ENCODE peak calls at places on chromosomes 6 and 20, in eight cellular contexts. One of them, this sample, is unnamed.

GRCh38 chr6:125794342-125795137 is 3.8 kb downstream of the NCOA7 start:
- DNase-seq in left lung: no peak
- DNase-seq in hepatocyte: no peak
- DNase-seq in ovary: no peak
- DNase-seq in fibroblast of lung: no peak
- DNase-seq in heart left ventricle: no peak
- DNase-seq in mesothelial cell of epicardium: no peak
- DNase-seq in colonic mucosa: no peak
- DNase-seq in this sample: no peak

GRCh38 chr6:112274774-112275173 is 20.4 kb upstream of the LAMA4 start:
- DNase-seq in left lung: no peak
- DNase-seq in hepatocyte: no peak
- DNase-seq in ovary: no peak
- DNase-seq in fibroblast of lung: no peak
- DNase-seq in heart left ventricle: no peak
- DNase-seq in mesothelial cell of epicardium: no peak
- DNase-seq in colonic mucosa: no peak
- DNase-seq in this sample: no peak

GRCh38 chr6:12172572-12172971 is 117.6 kb upstream of the EDN1 start:
- DNase-seq in left lung: no peak
- DNase-seq in hepatocyte: no peak
- DNase-seq in ovary: no peak
- DNase-seq in fibroblast of lung: no peak
- DNase-seq in heart left ventricle: no peak
- DNase-seq in mesothelial cell of epicardium: no peak
- DNase-seq in colonic mucosa: no peak
- DNase-seq in this sample: no peak

GRCh38 chr6:18142591-18142861 is 12.4 kb downstream of the TPMT start:
- DNase-seq in left lung: no peak
- DNase-seq in hepatocyte: no peak
- DNase-seq in ovary: no peak
- DNase-seq in fibroblast of lung: no peak
- DNase-seq in heart left ventricle: no peak
- DNase-seq in mesothelial cell of epicardium: no peak
- DNase-seq in colonic mucosa: no peak
- DNase-seq in this sample: no peak

GRCh38 chr6:84811351-84811750 is 47.0 kb upstream of the TBX18 start:
- DNase-seq in left lung: no peak
- DNase-seq in hepatocyte: no peak
- DNase-seq in ovary: no peak
- DNase-seq in fibroblast of lung: no peak
- DNase-seq in heart left ventricle: no peak
- DNase-seq in mesothelial cell of epicardium: no peak
- DNase-seq in colonic mucosa: no peak
- DNase-seq in this sample: no peak

GRCh38 chr6:114987281-114987680 is 644.5 kb upstream of the HS3ST5 start:
- DNase-seq in left lung: no peak
- DNase-seq in hepatocyte: no peak
- DNase-seq in ovary: no peak
- DNase-seq in fibroblast of lung: no peak
- DNase-seq in heart left ventricle: no peak
- DNase-seq in mesothelial cell of epicardium: no peak
- DNase-seq in colonic mucosa: no peak
- DNase-seq in this sample: no peak

GRCh38 chr6:9405825-9406224 is 970.5 kb upstream of the SLC35B3 start:
- DNase-seq in left lung: no peak
- DNase-seq in hepatocyte: no peak
- DNase-seq in ovary: no peak
- DNase-seq in fibroblast of lung: peak
- DNase-seq in heart left ventricle: no peak
- DNase-seq in mesothelial cell of epicardium: no peak
- DNase-seq in colonic mucosa: no peak
- DNase-seq in this sample: no peak

GRCh38 chr6:35140991-35141720 is at the start of gene TCP11:
- DNase-seq in left lung: peak
- DNase-seq in hepatocyte: no peak
- DNase-seq in ovary: peak
- DNase-seq in fibroblast of lung: no peak
- DNase-seq in heart left ventricle: peak
- DNase-seq in mesothelial cell of epicardium: no peak
- DNase-seq in colonic mucosa: peak
- DNase-seq in this sample: no peak

GRCh38 chr20:24111858-24112257 is 123.3 kb upstream of the GGTLC1 start:
- DNase-seq in left lung: no peak
- DNase-seq in hepatocyte: no peak
- DNase-seq in ovary: no peak
- DNase-seq in fibroblast of lung: no peak
- DNase-seq in heart left ventricle: no peak
- DNase-seq in mesothelial cell of epicardium: no peak
- DNase-seq in colonic mucosa: no peak
- DNase-seq in this sample: no peak

GRCh38 chr6:5099537-5099936 is 14.4 kb downstream of the PPP1R3G start:
- DNase-seq in left lung: no peak
- DNase-seq in hepatocyte: no peak
- DNase-seq in ovary: no peak
- DNase-seq in fibroblast of lung: no peak
- DNase-seq in heart left ventricle: no peak
- DNase-seq in mesothelial cell of epicardium: no peak
- DNase-seq in colonic mucosa: no peak
- DNase-seq in this sample: no peak

GRCh38 chr6:31016659-31017299 is 6.5 kb downstream of the MUC22 start:
- DNase-seq in left lung: no peak
- DNase-seq in hepatocyte: no peak
- DNase-seq in ovary: no peak
- DNase-seq in fibroblast of lung: no peak
- DNase-seq in heart left ventricle: no peak
- DNase-seq in mesothelial cell of epicardium: no peak
- DNase-seq in colonic mucosa: no peak
- DNase-seq in this sample: no peak

GRCh38 chr20:61950631-61951010 is 115.1 kb downstream of the TAF4 start:
- DNase-seq in left lung: peak
- DNase-seq in hepatocyte: no peak
- DNase-seq in ovary: no peak
- DNase-seq in fibroblast of lung: no peak
- DNase-seq in heart left ventricle: no peak
- DNase-seq in mesothelial cell of epicardium: no peak
- DNase-seq in colonic mucosa: no peak
- DNase-seq in this sample: no peak

GRCh38 chr6:112396221-112396620 is 49.1 kb downstream of the RFPL4B start:
- DNase-seq in left lung: no peak
- DNase-seq in hepatocyte: peak
- DNase-seq in ovary: no peak
- DNase-seq in fibroblast of lung: no peak
- DNase-seq in heart left ventricle: no peak
- DNase-seq in mesothelial cell of epicardium: no peak
- DNase-seq in colonic mucosa: no peak
- DNase-seq in this sample: no peak

GRCh38 chr20:62181808-62182207 is 1.0 kb upstream of the MTG2 start:
- DNase-seq in left lung: no peak
- DNase-seq in hepatocyte: no peak
- DNase-seq in ovary: no peak
- DNase-seq in fibroblast of lung: no peak
- DNase-seq in heart left ventricle: no peak
- DNase-seq in mesothelial cell of epicardium: no peak
- DNase-seq in colonic mucosa: no peak
- DNase-seq in this sample: no peak

GRCh38 chr20:49699200-49699992 is 14.3 kb downstream of the B4GALT5 start:
- DNase-seq in left lung: no peak
- DNase-seq in hepatocyte: peak
- DNase-seq in ovary: no peak
- DNase-seq in fibroblast of lung: peak
- DNase-seq in heart left ventricle: no peak
- DNase-seq in mesothelial cell of epicardium: no peak
- DNase-seq in colonic mucosa: no peak
- DNase-seq in this sample: no peak

GRCh38 chr6:97586344-97586743 is 303.3 kb upstream of the MMS22L start:
- DNase-seq in left lung: no peak
- DNase-seq in hepatocyte: peak
- DNase-seq in ovary: no peak
- DNase-seq in fibroblast of lung: peak
- DNase-seq in heart left ventricle: no peak
- DNase-seq in mesothelial cell of epicardium: no peak
- DNase-seq in colonic mucosa: no peak
- DNase-seq in this sample: no peak

GRCh38 chr6:109762769-109763450 is 71.8 kb downstream of the FIG4 start:
- DNase-seq in left lung: no peak
- DNase-seq in hepatocyte: no peak
- DNase-seq in ovary: no peak
- DNase-seq in fibroblast of lung: peak
- DNase-seq in heart left ventricle: no peak
- DNase-seq in mesothelial cell of epicardium: no peak
- DNase-seq in colonic mucosa: no peak
- DNase-seq in this sample: no peak

GRCh38 chr6:110971458-110971857 is 10.4 kb upstream of the RPF2 start:
- DNase-seq in left lung: no peak
- DNase-seq in hepatocyte: peak
- DNase-seq in ovary: no peak
- DNase-seq in fibroblast of lung: no peak
- DNase-seq in heart left ventricle: no peak
- DNase-seq in mesothelial cell of epicardium: no peak
- DNase-seq in colonic mucosa: no peak
- DNase-seq in this sample: no peak

GRCh38 chr6:110960014-110960390 is 1.5 kb downstream of the GTF3C6 start:
- DNase-seq in left lung: no peak
- DNase-seq in hepatocyte: no peak
- DNase-seq in ovary: no peak
- DNase-seq in fibroblast of lung: no peak
- DNase-seq in heart left ventricle: no peak
- DNase-seq in mesothelial cell of epicardium: no peak
- DNase-seq in colonic mucosa: no peak
- DNase-seq in this sample: no peak

GRCh38 chr6:110965629-110966229 is 7.2 kb downstream of the GTF3C6 start:
- DNase-seq in left lung: no peak
- DNase-seq in hepatocyte: no peak
- DNase-seq in ovary: no peak
- DNase-seq in fibroblast of lung: no peak
- DNase-seq in heart left ventricle: no peak
- DNase-seq in mesothelial cell of epicardium: no peak
- DNase-seq in colonic mucosa: no peak
- DNase-seq in this sample: no peak
- TF ChIP-seq CTCF in left lung: no peak
- TF ChIP-seq CTCF in hepatocyte: no peak
- TF ChIP-seq CTCF in ovary: no peak
- TF ChIP-seq CTCF in fibroblast of lung: no peak
- TF ChIP-seq CTCF in heart left ventricle: no peak
- TF ChIP-seq CTCF in mesothelial cell of epicardium: no peak
- TF ChIP-seq CTCF in colonic mucosa: no peak
- TF ChIP-seq CTCF in this sample: no peak

GRCh38 chr20:32436968-32437367 is 78.8 kb downstream of the ASXL1 start:
- DNase-seq in left lung: no peak
- DNase-seq in hepatocyte: no peak
- DNase-seq in ovary: no peak
- DNase-seq in fibroblast of lung: no peak
- DNase-seq in heart left ventricle: no peak
- DNase-seq in mesothelial cell of epicardium: peak
- DNase-seq in colonic mucosa: no peak
- DNase-seq in this sample: no peak

GRCh38 chr20:32436142-32436861 is 78.2 kb downstream of the ASXL1 start:
- DNase-seq in left lung: no peak
- DNase-seq in hepatocyte: no peak
- DNase-seq in ovary: no peak
- DNase-seq in fibroblast of lung: no peak
- DNase-seq in heart left ventricle: no peak
- DNase-seq in mesothelial cell of epicardium: peak
- DNase-seq in colonic mucosa: no peak
- DNase-seq in this sample: peak

GRCh38 chr20:32439132-32439829 is 81.2 kb downstream of the ASXL1 start:
- DNase-seq in left lung: no peak
- DNase-seq in hepatocyte: peak
- DNase-seq in ovary: no peak
- DNase-seq in fibroblast of lung: peak
- DNase-seq in heart left ventricle: no peak
- DNase-seq in mesothelial cell of epicardium: peak
- DNase-seq in colonic mucosa: no peak
- DNase-seq in this sample: peak

GRCh38 chr20:32438331-32438858 is 80.3 kb downstream of the ASXL1 start:
- DNase-seq in left lung: no peak
- DNase-seq in hepatocyte: no peak
- DNase-seq in ovary: no peak
- DNase-seq in fibroblast of lung: no peak
- DNase-seq in heart left ventricle: no peak
- DNase-seq in mesothelial cell of epicardium: peak
- DNase-seq in colonic mucosa: no peak
- DNase-seq in this sample: no peak

GRCh38 chr20:32437391-32438074 is 79.4 kb downstream of the ASXL1 start:
- DNase-seq in left lung: no peak
- DNase-seq in hepatocyte: peak
- DNase-seq in ovary: no peak
- DNase-seq in fibroblast of lung: no peak
- DNase-seq in heart left ventricle: no peak
- DNase-seq in mesothelial cell of epicardium: peak
- DNase-seq in colonic mucosa: no peak
- DNase-seq in this sample: peak
- TF ChIP-seq CTCF in left lung: no peak
- TF ChIP-seq CTCF in hepatocyte: peak
- TF ChIP-seq CTCF in ovary: no peak
- TF ChIP-seq CTCF in fibroblast of lung: peak
- TF ChIP-seq CTCF in heart left ventricle: no peak
- TF ChIP-seq CTCF in mesothelial cell of epicardium: no peak
- TF ChIP-seq CTCF in colonic mucosa: no peak
- TF ChIP-seq CTCF in this sample: peak

DNA sequence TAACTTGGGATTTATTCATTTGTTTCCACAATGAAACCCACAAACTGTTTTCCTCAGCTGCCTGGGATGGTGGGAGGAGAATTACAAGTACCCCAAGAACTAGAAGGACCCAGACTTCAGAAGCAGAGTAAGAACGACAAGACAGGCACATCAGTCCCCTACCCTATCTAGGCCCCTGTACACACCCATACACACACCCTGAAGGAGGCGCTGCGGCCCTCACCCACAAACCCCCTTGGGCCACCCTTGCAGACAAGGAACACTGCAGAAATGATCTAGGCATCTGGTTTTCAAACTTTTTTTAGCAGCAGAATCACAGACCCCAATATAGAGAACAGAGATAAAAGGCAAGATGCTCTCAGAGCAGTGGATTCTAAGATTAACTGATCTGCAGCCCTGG is 55.0 kb downstream of the TRERF1 start:
- DNase-seq in left lung: no peak
- DNase-seq in hepatocyte: no peak
- DNase-seq in ovary: no peak
- DNase-seq in fibroblast of lung: no peak
- DNase-seq in heart left ventricle: no peak
- DNase-seq in mesothelial cell of epicardium: no peak
- DNase-seq in colonic mucosa: no peak
- DNase-seq in this sample: no peak
- TF ChIP-seq CTCF in left lung: no peak
- TF ChIP-seq CTCF in hepatocyte: no peak
- TF ChIP-seq CTCF in ovary: no peak
- TF ChIP-seq CTCF in fibroblast of lung: peak
- TF ChIP-seq CTCF in heart left ventricle: no peak
- TF ChIP-seq CTCF in mesothelial cell of epicardium: no peak
- TF ChIP-seq CTCF in colonic mucosa: no peak
- TF ChIP-seq CTCF in this sample: no peak

DNA sequence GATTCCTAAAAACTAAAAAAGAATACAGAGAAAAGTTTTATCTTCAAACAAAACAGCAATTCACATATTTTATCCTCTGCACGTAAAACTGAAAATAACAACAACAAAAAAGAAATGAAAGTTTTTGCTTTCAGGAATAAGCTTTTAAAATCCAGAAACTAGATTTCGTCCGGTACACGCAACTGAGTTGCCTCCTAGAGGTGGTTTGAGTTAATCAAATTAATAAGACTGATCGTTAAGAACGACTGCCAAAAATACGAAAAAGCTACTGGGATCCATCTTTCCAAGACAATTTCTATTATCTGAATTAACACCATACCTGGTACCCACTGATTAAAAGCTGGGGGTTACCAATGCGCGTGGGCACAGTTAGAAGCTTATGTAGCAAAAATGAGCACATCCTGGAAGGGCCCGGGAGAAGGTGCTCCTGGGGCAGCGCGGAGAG is 679 bp downstream of the PDCD2 start:
- DNase-seq in left lung: no peak
- DNase-seq in hepatocyte: no peak
- DNase-seq in ovary: no peak
- DNase-seq in fibroblast of lung: no peak
- DNase-seq in heart left ventricle: no peak
- DNase-seq in mesothelial cell of epicardium: no peak
- DNase-seq in colonic mucosa: no peak
- DNase-seq in this sample: no peak
- TF ChIP-seq CTCF in left lung: peak
- TF ChIP-seq CTCF in hepatocyte: no peak
- TF ChIP-seq CTCF in ovary: no peak
- TF ChIP-seq CTCF in fibroblast of lung: peak
- TF ChIP-seq CTCF in heart left ventricle: no peak
- TF ChIP-seq CTCF in mesothelial cell of epicardium: no peak
- TF ChIP-seq CTCF in colonic mucosa: no peak
- TF ChIP-seq CTCF in this sample: no peak